ENCODE peak calls at places on chromosomes 3 and 15, in five cellular contexts. J, W, B, E and C are unnamed samples.

GRCh38 chr3:99134996-99135395 is 233.5 kb upstream of the DCBLD2 start:
- DNase-seq in J (no peak), W (no peak), B (no peak), E (no peak), C (no peak)

GRCh38 chr3:71512000-71512399 is 71.5 kb downstream of the FOXP1 start:
- DNase-seq in J (no peak), W (no peak), B (no peak), E (no peak), C (no peak)

GRCh38 chr15:66649235-66649984 is 52.6 kb upstream of the SMAD6 start:
- DNase-seq in J (peak; percentile 50), W (no peak), B (no peak), E (no peak), C (no peak)

GRCh38 chr15:99006146-99006545 is 1.4 kb downstream of the PGPEP1L start:
- DNase-seq in J (no peak), W (no peak), B (no peak), E (no peak), C (no peak)

GRCh38 chr3:190220362-190220761 is 99.7 kb upstream of the P3H2 start:
- DNase-seq in J (no peak), W (no peak), B (no peak), E (no peak), C (no peak)

GRCh38 chr15:29601811-29602210 is 220.5 kb downstream of the TJP1 start:
- DNase-seq in J (no peak), W (no peak), B (no peak), E (no peak), C (no peak)

GRCh38 chr3:56467801-56468183 is 475 bp downstream of the ERC2 start:
- DNase-seq in J (no peak), W (no peak), B (no peak), E (no peak), C (no peak)

GRCh38 chr3:17642474-17642873 is 100.0 kb downstream of the TBC1D5 start:
- DNase-seq in J (no peak), W (no peak), B (no peak), E (no peak), C (no peak)

GRCh38 chr15:67253517-67254237 is 784 bp downstream of the AAGAB start:
- DNase-seq in J (no peak), W (no peak), B (no peak), E (peak; percentile 25), C (no peak)

GRCh38 chr3:47017504-47018268 is 38.2 kb downstream of the NBEAL2 start:
- DNase-seq in J (peak; percentile 70), W (no peak), B (no peak), E (no peak), C (no peak)

GRCh38 chr15:74548236-74548635 is 7.2 kb downstream of the ARID3B start:
- DNase-seq in J (no peak), W (no peak), B (no peak), E (no peak), C (no peak)

GRCh38 chr15:59885832-59886231 is 118.3 kb upstream of the FOXB1 start:
- DNase-seq in J (no peak), W (no peak), B (no peak), E (peak; percentile 90), C (peak; percentile 5)

GRCh38 chr3:52056521-52056967 is at the start of gene DUSP7:
- DNase-seq in J (no peak), W (peak; percentile 73), B (no peak), E (peak; percentile 74), C (peak; percentile 61)

GRCh38 chr3:186098740-186099139 is 10.1 kb downstream of the ETV5 start:
- DNase-seq in J (no peak), W (no peak), B (no peak), E (no peak), C (no peak)

GRCh38 chr3:94405258-94406035 is 342.6 kb downstream of the NSUN3 start:
- DNase-seq in J (no peak), W (no peak), B (no peak), E (peak; percentile 61), C (no peak)

GRCh38 chr3:122030381-122031122 is 8.5 kb upstream of the ILDR1 start:
- DNase-seq in J (peak; percentile 11), W (no peak), B (peak; percentile 3), E (no peak), C (peak; percentile 11)

GRCh38 chr15:64686130-64686735 is 89.2 kb downstream of the RBPMS2 start:
- DNase-seq in J (no peak), W (no peak), B (no peak), E (peak; percentile 34), C (no peak)

GRCh38 chr15:64681424-64682024 is 93.9 kb downstream of the RBPMS2 start:
- DNase-seq in J (peak; percentile 71), W (no peak), B (no peak), E (peak; percentile 53), C (peak; percentile 24)

GRCh38 chr15:64685230-64685886 is 90.0 kb downstream of the RBPMS2 start:
- DNase-seq in J (no peak), W (no peak), B (no peak), E (no peak), C (no peak)

GRCh38 chr15:64683378-64683777 is 92.0 kb downstream of the RBPMS2 start:
- DNase-seq in J (no peak), W (no peak), B (no peak), E (no peak), C (no peak)

GRCh38 chr15:64682255-64682654 is 93.1 kb downstream of the RBPMS2 start:
- DNase-seq in J (no peak), W (no peak), B (no peak), E (no peak), C (no peak)
- H3K36me3 ChIP-seq in J (peaks cover 79% of the 10 kb centered on the region), W (peaks cover 93% of the 10 kb centered on the region), B (peaks cover 37% of the 10 kb centered on the region), E (peaks cover 13% of the 10 kb centered on the region), C (peaks cover 69% of the 10 kb centered on the region)

DNA sequence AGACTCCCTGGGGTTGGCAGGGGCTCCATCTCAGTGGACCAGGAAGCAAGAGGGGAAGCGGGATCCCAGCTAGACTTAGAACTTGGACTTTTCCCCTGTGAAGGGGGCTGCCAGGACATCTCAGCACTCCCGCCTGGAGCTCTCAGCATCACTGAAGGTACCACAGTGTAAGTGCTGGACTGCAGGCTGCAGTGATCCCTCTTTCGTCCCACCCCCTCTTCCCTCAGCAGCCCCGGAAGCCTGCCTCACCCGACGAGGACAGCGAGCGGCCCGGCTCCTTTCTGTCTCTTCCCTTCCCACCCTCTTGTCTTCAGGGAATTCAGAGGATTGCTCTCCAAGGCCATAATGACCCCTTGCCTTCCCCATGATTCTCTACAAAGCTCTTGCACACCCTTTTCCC is 94.4 kb downstream of the ANP32A start:
- DNase-seq in J (no peak), W (no peak), B (no peak), E (no peak), C (no peak)
- H3K4me3 ChIP-seq in J (no peak overlapping the region), W (no peak overlapping the region), B (no peak overlapping the region), E (no peak overlapping the region), C (no peak overlapping the region)

GRCh38 chr3:195872800-195873199 is 35.6 kb downstream of the TNK2 start:
- DNase-seq in J (no peak), W (no peak), B (no peak), E (no peak), C (no peak)

GRCh38 chr3:195873281-195873887 is 35.0 kb downstream of the TNK2 start:
- DNase-seq in J (no peak), W (no peak), B (no peak), E (no peak), C (no peak)

GRCh38 chr3:195870442-195870841 is 37.9 kb downstream of the TNK2 start:
- DNase-seq in J (no peak), W (no peak), B (no peak), E (peak; percentile 67), C (peak; percentile 30)

GRCh38 chr3:195870937-195871336 is 37.4 kb downstream of the TNK2 start:
- DNase-seq in J (no peak), W (no peak), B (no peak), E (no peak), C (no peak)

DNA sequence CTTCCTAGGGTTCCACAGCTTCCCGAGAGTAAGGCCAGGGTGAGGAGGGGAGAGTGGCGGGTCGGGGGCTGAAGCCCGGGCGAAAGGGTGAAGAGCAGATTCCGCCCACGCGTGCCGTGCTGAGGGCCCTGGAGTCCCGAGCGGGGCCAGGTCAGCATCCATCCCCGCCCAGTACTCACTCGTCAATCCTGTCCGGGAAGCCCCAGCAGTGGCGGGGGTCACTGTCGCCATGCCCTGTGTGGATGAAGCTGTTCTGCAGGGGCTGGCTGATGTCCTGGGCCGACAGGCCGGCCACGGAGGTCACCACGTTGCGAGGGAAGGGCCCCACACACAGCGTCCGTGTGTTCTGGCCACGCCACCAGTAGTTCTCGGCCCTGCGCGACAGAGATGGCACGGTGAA is 36.3 kb downstream of the TNK2 start:
- DNase-seq in J (no peak), W (no peak), B (no peak), E (no peak), C (no peak)
- H3K36me3 ChIP-seq in J (peaks cover 78% of the 10 kb centered on the region), W (peaks cover 88% of the 10 kb centered on the region), B (peaks cover 9% of the 10 kb centered on the region), E (peaks cover 11% of the 10 kb centered on the region), C (peaks cover 8% of the 10 kb centered on the region)

GRCh38 chr15:80871801-80872327 is 92.7 kb downstream of the CEMIP start:
- DNase-seq in J (no peak), W (no peak), B (no peak), E (no peak), C (no peak)

GRCh38 chr15:80870893-80871292 is 91.7 kb downstream of the CEMIP start:
- DNase-seq in J (no peak), W (no peak), B (peak; percentile 48), E (no peak), C (no peak)

GRCh38 chr15:80864666-80865065 is 85.5 kb downstream of the CEMIP start:
- DNase-seq in J (no peak), W (no peak), B (no peak), E (no peak), C (no peak)

GRCh38 chr15:80870366-80870765 is 91.2 kb downstream of the CEMIP start:
- DNase-seq in J (no peak), W (no peak), B (no peak), E (no peak), C (no peak)

DNA sequence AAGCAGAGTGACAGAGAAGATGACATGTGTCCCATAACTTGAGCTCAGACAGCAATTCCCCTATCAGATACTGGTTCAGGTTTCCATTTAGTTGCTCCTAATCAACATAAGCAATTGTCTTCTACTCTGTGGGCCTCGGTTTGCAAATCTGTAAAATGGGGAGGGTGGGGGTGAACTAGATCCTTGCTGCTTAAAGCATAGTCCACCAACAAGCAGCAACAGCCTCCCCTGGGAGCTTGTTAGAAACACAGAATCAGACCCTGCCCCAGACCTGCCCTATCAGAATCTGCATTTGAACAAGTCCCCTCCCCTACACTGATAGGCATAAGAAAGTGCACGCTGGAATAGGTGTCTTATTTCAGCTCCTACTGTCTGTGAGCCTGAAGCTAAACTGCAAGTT is 87.8 kb downstream of the CEMIP start:
- DNase-seq in J (peak; percentile 74), W (no peak), B (no peak), E (no peak), C (no peak)
- H3K4me3 ChIP-seq in J (no peak overlapping the region), W (no peak overlapping the region), B (no peak overlapping the region), E (no peak overlapping the region), C (no peak overlapping the region)